ENCODE peak calls at places on chromosomes 11 and 22, in nine cellular contexts. Y is RWPE1, A is endothelial cell, L is Peyer's patch, K is glutamatergic neuron, R is DND-41, V is fibroblast of the aortic adventitia, J is progenitor cell of endocrine pancreas, B is heart right ventricle. Q is an unnamed sample.

GRCh38 chr11:71286701-71287643 is 34.6 kb upstream of the SHANK2 start:
- DNase-seq in Y (peak), A (no peak), L (peak), K (no peak), R (no peak), V (peak), J (no peak), B (no peak), Q (no peak)

GRCh38 chr11:43556892-43557291 is 123.6 kb upstream of the HSD17B12 start:
- DNase-seq in Y (no peak), A (no peak), L (no peak), K (no peak), R (no peak), V (no peak), J (no peak), B (no peak), Q (no peak)

GRCh38 chr11:114892381-114893197 is 214.3 kb downstream of the NXPE2 start:
- DNase-seq in Y (no peak), A (peak), L (no peak), K (peak), R (peak), V (no peak), J (no peak), B (no peak), Q (no peak)

GRCh38 chr11:126604461-126604860 is 249.0 kb downstream of the ST3GAL4 start:
- DNase-seq in Y (no peak), A (no peak), L (no peak), K (no peak), R (no peak), V (no peak), J (no peak), B (no peak), Q (no peak)

GRCh38 chr11:17812286-17813187 is 78.0 kb downstream of the KCNC1 start:
- DNase-seq in Y (no peak), A (no peak), L (no peak), K (no peak), R (no peak), V (no peak), J (no peak), B (no peak), Q (no peak)

GRCh38 chr11:128055576-128056217 is 531.7 kb downstream of the ETS1 start:
- DNase-seq in Y (peak), A (no peak), L (no peak), K (no peak), R (no peak), V (no peak), J (no peak), B (no peak), Q (no peak)

GRCh38 chr22:45672564-45673481 is 1.2 kb downstream of the ATXN10 start:
- DNase-seq in Y (no peak), A (no peak), L (no peak), K (no peak), R (no peak), V (peak), J (no peak), B (no peak), Q (no peak)

GRCh38 chr22:44142421-44143116 is 38.2 kb upstream of the PARVG start:
- DNase-seq in Y (no peak), A (no peak), L (no peak), K (no peak), R (no peak), V (no peak), J (no peak), B (no peak), Q (no peak)

GRCh38 chr11:121018746-121019145 is 5.2 kb upstream of the TBCEL start:
- DNase-seq in Y (no peak), A (no peak), L (no peak), K (no peak), R (no peak), V (no peak), J (no peak), B (no peak), Q (no peak)

GRCh38 chr22:41021655-41022454 is 70.5 kb upstream of the EP300 start:
- DNase-seq in Y (peak), A (peak), L (peak), K (peak), R (peak), V (peak), J (peak), B (peak), Q (peak)

GRCh38 chr11:3119141-3119821 is 45.8 kb downstream of the OSBPL5 start:
- DNase-seq in Y (no peak), A (no peak), L (peak), K (no peak), R (no peak), V (no peak), J (peak), B (no peak), Q (no peak)

GRCh38 chr11:72038491-72038890 is 39.8 kb downstream of the IL18BP start:
- DNase-seq in Y (peak), A (no peak), L (peak), K (no peak), R (no peak), V (peak), J (no peak), B (peak), Q (no peak)

GRCh38 chr22:22748297-22748743 is 103.9 kb downstream of the GGTLC2 start:
- DNase-seq in Y (no peak), A (peak), L (peak), K (peak), R (peak), V (peak), J (no peak), B (no peak), Q (peak)

GRCh38 chr11:96013459-96014213 is 89.7 kb upstream of the MTMR2 start:
- DNase-seq in Y (no peak), A (no peak), L (no peak), K (no peak), R (peak), V (no peak), J (no peak), B (no peak), Q (no peak)

GRCh38 chr11:107282195-107282594 is 175.4 kb downstream of the CWF19L2 start:
- DNase-seq in Y (no peak), A (no peak), L (no peak), K (no peak), R (no peak), V (no peak), J (no peak), B (no peak), Q (no peak)

GRCh38 chr11:33701302-33701701 is 676 bp upstream of the C11orf91 start:
- DNase-seq in Y (no peak), A (no peak), L (no peak), K (no peak), R (no peak), V (no peak), J (no peak), B (no peak), Q (no peak)

GRCh38 chr11:110797453-110797852 is 85.2 kb upstream of the ARHGAP20 start:
- DNase-seq in Y (no peak), A (no peak), L (no peak), K (no peak), R (no peak), V (no peak), J (no peak), B (no peak), Q (peak)

GRCh38 chr22:26656896-26657851 is at the start of gene MIAT:
- DNase-seq in Y (no peak), A (peak), L (peak), K (peak), R (peak), V (no peak), J (no peak), B (no peak), Q (peak)

GRCh38 chr11:112157274-112157766 is 6.6 kb downstream of the IL18 start:
- DNase-seq in Y (peak), A (no peak), L (no peak), K (no peak), R (no peak), V (peak), J (no peak), B (no peak), Q (no peak)

GRCh38 chr11:115409691-115410220 is 94.5 kb downstream of the CADM1 start:
- DNase-seq in Y (no peak), A (no peak), L (no peak), K (no peak), R (no peak), V (no peak), J (no peak), B (no peak), Q (no peak)

GRCh38 chr11:128613300-128613995 is 26.1 kb upstream of the ETS1 start:
- DNase-seq in Y (no peak), A (no peak), L (no peak), K (no peak), R (peak), V (no peak), J (no peak), B (no peak), Q (peak)

GRCh38 chr11:118957968-118958367 is 1.9 kb downstream of the UPK2 start:
- DNase-seq in Y (no peak), A (no peak), L (no peak), K (no peak), R (no peak), V (no peak), J (no peak), B (no peak), Q (no peak)

GRCh38 chr11:130907229-130907628 is 9.1 kb downstream of the SNX19 start:
- DNase-seq in Y (no peak), A (no peak), L (no peak), K (no peak), R (no peak), V (no peak), J (no peak), B (no peak), Q (no peak)

GRCh38 chr11:130905512-130905911 is 10.8 kb downstream of the SNX19 start:
- DNase-seq in Y (no peak), A (no peak), L (no peak), K (no peak), R (no peak), V (no peak), J (no peak), B (no peak), Q (no peak)

GRCh38 chr11:130902380-130902779 is 13.9 kb downstream of the SNX19 start:
- DNase-seq in Y (no peak), A (no peak), L (no peak), K (no peak), R (no peak), V (no peak), J (no peak), B (no peak), Q (no peak)

GRCh38 chr11:130906616-130907015 is 9.7 kb downstream of the SNX19 start:
- DNase-seq in Y (no peak), A (no peak), L (no peak), K (no peak), R (no peak), V (no peak), J (no peak), B (no peak), Q (no peak)

GRCh38 chr11:130904380-130904779 is 11.9 kb downstream of the SNX19 start:
- DNase-seq in Y (peak), A (no peak), L (no peak), K (no peak), R (no peak), V (no peak), J (no peak), B (no peak), Q (no peak)
- TF ChIP-seq CTCF in Y (peak), A (peak), L (no peak), K (peak), R (peak), V (peak), J (peak), B (peak), Q (peak)

GRCh38 chr22:20186183-20186870 is 35.5 kb upstream of the CCDC188 start:
- DNase-seq in Y (no peak), A (peak), L (no peak), K (no peak), R (no peak), V (no peak), J (no peak), B (no peak), Q (no peak)
- TF ChIP-seq CTCF in Y (no peak), A (no peak), L (no peak), K (no peak), R (peak), V (no peak), J (peak), B (no peak), Q (no peak)

DNA sequence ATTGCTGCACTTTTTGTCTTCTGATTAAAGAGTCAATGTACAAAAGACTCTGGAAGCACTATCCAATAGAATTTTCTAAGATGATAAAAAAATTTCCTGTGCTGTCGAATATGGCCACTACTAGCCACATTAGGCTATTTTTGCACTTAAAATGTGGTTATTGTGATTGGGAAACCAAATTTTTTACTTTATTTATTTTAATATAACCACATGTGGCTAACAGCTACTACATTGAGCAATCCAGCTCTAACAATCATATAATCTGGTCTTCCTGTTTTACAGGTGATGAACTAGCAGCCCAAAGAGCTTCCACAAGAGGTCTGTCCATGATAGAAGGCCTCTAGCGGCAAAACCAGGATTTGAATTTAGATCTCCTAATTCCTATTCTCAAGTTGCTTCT is 363.3 kb upstream of the PITPNB start:
- DNase-seq in Y (no peak), A (no peak), L (no peak), K (no peak), R (no peak), V (peak), J (no peak), B (no peak), Q (no peak)
- TF ChIP-seq CTCF in Y (no peak), A (no peak), L (no peak), K (no peak), R (no peak), V (no peak), J (no peak), B (no peak), Q (no peak)

DNA sequence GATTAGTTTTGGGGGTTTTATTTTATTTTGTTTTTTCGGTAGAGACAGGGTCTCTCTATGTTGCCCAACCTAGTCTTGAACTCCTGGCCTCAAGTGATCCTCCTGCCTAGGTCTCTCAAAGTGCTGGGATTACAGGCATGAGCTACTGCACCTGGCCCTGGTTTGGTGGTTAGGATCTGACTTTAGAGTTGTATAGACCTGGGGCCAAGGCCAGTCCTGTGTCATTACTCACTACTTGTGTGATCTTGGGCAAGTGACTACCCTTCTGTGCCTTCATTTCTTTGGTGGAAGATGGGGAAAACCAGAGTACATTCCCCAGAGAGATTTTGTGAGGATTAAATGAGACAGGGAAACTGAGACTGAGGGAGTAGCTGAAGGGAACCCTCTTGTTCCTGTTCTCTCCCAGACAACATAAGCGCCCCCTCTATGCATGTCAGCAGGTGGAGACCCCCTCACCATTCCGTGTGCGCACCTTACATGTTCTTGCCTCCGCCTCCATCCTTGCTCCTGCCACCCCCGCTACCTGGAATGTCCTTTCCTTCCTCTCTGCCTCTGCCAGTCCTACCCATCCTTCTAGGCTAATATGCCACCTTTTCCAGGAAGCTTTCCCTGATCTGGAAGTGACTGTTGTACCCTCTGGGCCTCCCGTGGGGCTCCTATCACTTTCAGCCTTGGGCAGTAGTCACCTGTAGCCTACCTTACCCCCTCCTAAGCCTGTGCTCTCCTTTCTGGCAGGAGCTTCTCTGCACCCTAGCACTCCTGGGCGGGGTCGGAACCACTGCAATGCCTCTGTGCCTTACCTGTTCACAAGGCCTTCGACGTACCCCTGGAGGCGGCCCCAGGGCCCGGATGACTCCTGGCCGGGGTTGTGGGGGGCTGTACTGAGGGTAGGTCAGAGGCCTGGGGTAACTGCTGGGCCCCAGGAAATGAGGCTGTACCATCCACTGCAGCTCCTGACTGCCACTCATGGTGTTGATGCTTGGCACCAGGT is 3.9 kb downstream of the FOSL1 start:
- DNase-seq in Y (no peak), A (no peak), L (no peak), K (no peak), R (no peak), V (no peak), J (no peak), B (no peak), Q (no peak)
- TF ChIP-seq CTCF in Y (no peak), A (no peak), L (no peak), K (no peak), R (no peak), V (no peak), J (no peak), B (no peak), Q (no peak)

GRCh38 chr11:19938866-19939265 is 221.4 kb downstream of the DBX1 start:
- DNase-seq in Y (no peak), A (no peak), L (no peak), K (no peak), R (no peak), V (no peak), J (no peak), B (no peak), Q (no peak)

GRCh38 chr11:19936461-19936860 is 223.8 kb downstream of the DBX1 start:
- DNase-seq in Y (no peak), A (no peak), L (no peak), K (no peak), R (no peak), V (no peak), J (no peak), B (no peak), Q (no peak)

GRCh38 chr11:19935507-19935906 is 222.9 kb downstream of the NAV2 start:
- DNase-seq in Y (no peak), A (no peak), L (no peak), K (no peak), R (no peak), V (peak), J (no peak), B (no peak), Q (no peak)

GRCh38 chr11:19938051-19938856 is 222.0 kb downstream of the DBX1 start:
- DNase-seq in Y (peak), A (peak), L (peak), K (peak), R (peak), V (peak), J (peak), B (peak), Q (peak)

DNA sequence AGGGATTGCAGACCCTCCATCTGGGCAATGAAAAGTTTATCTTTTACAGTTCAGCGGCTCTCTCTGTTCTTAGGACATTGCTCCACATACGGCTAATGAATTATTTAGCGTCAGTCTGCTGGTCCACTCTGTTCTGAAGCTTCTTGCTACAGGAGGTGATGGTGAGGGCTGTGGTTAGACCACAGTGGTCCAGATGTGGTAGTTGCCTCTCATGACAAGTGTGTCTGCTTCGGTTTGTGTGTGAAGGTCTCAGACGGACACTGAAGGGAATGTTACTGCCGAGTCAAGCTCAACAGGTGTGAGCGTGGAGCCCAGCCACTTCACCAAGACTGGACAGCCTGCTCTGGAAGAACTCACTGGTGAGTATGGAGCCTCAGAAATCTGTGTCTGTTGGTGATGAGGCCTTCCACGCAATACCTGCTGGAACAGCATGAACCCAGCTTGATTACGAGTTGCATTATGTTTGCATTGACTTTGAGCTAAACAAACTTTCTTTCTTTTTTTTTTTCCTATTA is 220.8 kb downstream of the DBX1 start:
- DNase-seq in Y (no peak), A (no peak), L (no peak), K (no peak), R (no peak), V (no peak), J (no peak), B (no peak), Q (no peak)
- TF ChIP-seq CTCF in Y (no peak), A (no peak), L (no peak), K (no peak), R (no peak), V (no peak), J (no peak), B (no peak), Q (no peak)

DNA sequence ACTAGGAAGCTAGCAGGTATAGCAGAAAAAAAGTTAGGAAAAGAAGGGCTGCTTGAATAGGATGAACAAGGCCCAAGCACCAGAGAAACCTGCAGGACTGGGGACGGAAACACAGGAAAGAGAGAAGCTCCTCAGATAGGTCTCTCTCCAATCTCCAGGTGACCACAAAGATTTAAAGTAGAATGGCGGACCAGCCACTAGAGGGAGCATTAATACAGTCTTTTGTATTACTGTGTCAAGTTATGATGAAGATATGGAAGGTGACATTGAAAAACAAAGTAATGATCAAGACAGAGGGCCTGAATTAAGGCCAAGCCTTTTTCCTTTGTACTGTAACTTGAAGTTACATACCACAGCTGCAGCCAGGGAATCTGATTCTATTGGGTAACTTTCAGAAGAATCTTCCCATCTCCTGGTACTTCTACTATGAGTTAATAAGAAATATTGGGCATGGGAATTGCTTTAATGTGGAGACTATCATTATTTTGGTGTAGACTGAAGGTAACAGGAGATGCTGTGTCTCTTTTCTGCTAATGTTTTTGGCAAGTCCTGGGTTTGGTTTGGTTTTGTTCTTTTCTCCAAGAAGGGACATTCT is 33.8 kb downstream of the OR2AG2 start:
- DNase-seq in Y (peak), A (peak), L (peak), K (peak), R (peak), V (peak), J (no peak), B (no peak), Q (peak)
- TF ChIP-seq CTCF in Y (peak), A (peak), L (peak), K (peak), R (peak), V (peak), J (peak), B (peak), Q (peak)

Q was measured in GM10248.